ENCODE peak calls at places on chromosomes 4 and X, in five cellular contexts. One of them, this sample, is unnamed.

GRCh38 chr4:73341454-73341853 is 62.6 kb upstream of the ALB start:
- DNase-seq in AG04450: peak
- DNase-seq in cardiac fibroblast: peak
- DNase-seq in progenitor cell of endocrine pancreas: peak
- DNase-seq in MM.1S: peak
- DNase-seq in this sample: peak

GRCh38 chr4:118352843-118353373 is at the start of gene PRSS12:
- DNase-seq in AG04450: peak
- DNase-seq in cardiac fibroblast: peak
- DNase-seq in progenitor cell of endocrine pancreas: peak
- DNase-seq in MM.1S: peak
- DNase-seq in this sample: peak

GRCh38 chr4:134627386-134627785 is 425.8 kb upstream of the PABPC4L start:
- DNase-seq in AG04450: no peak
- DNase-seq in cardiac fibroblast: no peak
- DNase-seq in progenitor cell of endocrine pancreas: no peak
- DNase-seq in MM.1S: no peak
- DNase-seq in this sample: no peak

GRCh38 chr4:107243141-107243779 is 207.1 kb upstream of the DKK2 start:
- DNase-seq in AG04450: no peak
- DNase-seq in cardiac fibroblast: no peak
- DNase-seq in progenitor cell of endocrine pancreas: no peak
- DNase-seq in MM.1S: no peak
- DNase-seq in this sample: no peak

GRCh38 chrX:118530537-118530936 is 34.9 kb downstream of the DOCK11 start:
- DNase-seq in AG04450: no peak
- DNase-seq in cardiac fibroblast: peak
- DNase-seq in progenitor cell of endocrine pancreas: no peak
- DNase-seq in MM.1S: no peak
- DNase-seq in this sample: no peak

GRCh38 chrX:133005038-133005437 is 46.6 kb upstream of the HS6ST2 start:
- DNase-seq in AG04450: no peak
- DNase-seq in cardiac fibroblast: peak
- DNase-seq in progenitor cell of endocrine pancreas: peak
- DNase-seq in MM.1S: peak
- DNase-seq in this sample: peak

GRCh38 chr4:40710484-40711269 is 39.1 kb upstream of the NSUN7 start:
- DNase-seq in AG04450: no peak
- DNase-seq in cardiac fibroblast: peak
- DNase-seq in progenitor cell of endocrine pancreas: no peak
- DNase-seq in MM.1S: no peak
- DNase-seq in this sample: no peak

GRCh38 chrX:104193485-104193884 is 27.2 kb downstream of the FAM199X start:
- DNase-seq in AG04450: no peak
- DNase-seq in cardiac fibroblast: no peak
- DNase-seq in progenitor cell of endocrine pancreas: no peak
- DNase-seq in MM.1S: no peak
- DNase-seq in this sample: no peak

DNA sequence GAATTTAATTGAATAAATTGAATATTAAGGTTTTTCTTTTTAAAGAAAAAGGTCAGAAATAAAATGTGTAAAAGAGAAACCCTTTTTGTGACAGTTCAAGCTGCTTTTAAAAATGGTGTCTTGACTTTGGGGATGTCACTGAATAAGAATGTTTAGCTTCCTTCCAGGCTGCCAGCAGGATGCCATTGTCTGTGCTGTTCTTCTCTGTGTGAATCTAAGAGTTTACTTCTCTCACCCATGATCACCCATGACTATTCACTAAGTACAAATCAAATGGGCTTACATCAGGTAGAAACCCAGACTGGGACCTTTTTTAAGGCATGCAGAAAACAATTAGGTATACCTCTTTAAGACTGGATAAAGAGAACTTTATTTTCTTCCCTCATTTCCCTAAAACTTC is 115.3 kb downstream of the DACH2 start:
- DNase-seq in AG04450: no peak
- DNase-seq in cardiac fibroblast: no peak
- DNase-seq in progenitor cell of endocrine pancreas: no peak
- DNase-seq in MM.1S: no peak
- DNase-seq in this sample: no peak
- TF ChIP-seq CTCF in AG04450: no peak
- TF ChIP-seq CTCF in cardiac fibroblast: no peak
- TF ChIP-seq CTCF in progenitor cell of endocrine pancreas: no peak
- TF ChIP-seq CTCF in MM.1S: no peak
- TF ChIP-seq CTCF in this sample: no peak

GRCh38 chr4:47705326-47705981 is 132.4 kb downstream of the CORIN start:
- DNase-seq in AG04450: no peak
- DNase-seq in cardiac fibroblast: peak
- DNase-seq in progenitor cell of endocrine pancreas: no peak
- DNase-seq in MM.1S: peak
- DNase-seq in this sample: peak
- TF ChIP-seq CTCF in AG04450: peak
- TF ChIP-seq CTCF in cardiac fibroblast: peak
- TF ChIP-seq CTCF in progenitor cell of endocrine pancreas: peak
- TF ChIP-seq CTCF in MM.1S: peak
- TF ChIP-seq CTCF in this sample: no peak

GRCh38 chr4:82842593-82842992 is 44.0 kb upstream of the SCD5 start:
- DNase-seq in AG04450: no peak
- DNase-seq in cardiac fibroblast: peak
- DNase-seq in progenitor cell of endocrine pancreas: no peak
- DNase-seq in MM.1S: no peak
- DNase-seq in this sample: no peak
- TF ChIP-seq CTCF in AG04450: peak
- TF ChIP-seq CTCF in cardiac fibroblast: peak
- TF ChIP-seq CTCF in progenitor cell of endocrine pancreas: peak
- TF ChIP-seq CTCF in MM.1S: no peak
- TF ChIP-seq CTCF in this sample: no peak

DNA sequence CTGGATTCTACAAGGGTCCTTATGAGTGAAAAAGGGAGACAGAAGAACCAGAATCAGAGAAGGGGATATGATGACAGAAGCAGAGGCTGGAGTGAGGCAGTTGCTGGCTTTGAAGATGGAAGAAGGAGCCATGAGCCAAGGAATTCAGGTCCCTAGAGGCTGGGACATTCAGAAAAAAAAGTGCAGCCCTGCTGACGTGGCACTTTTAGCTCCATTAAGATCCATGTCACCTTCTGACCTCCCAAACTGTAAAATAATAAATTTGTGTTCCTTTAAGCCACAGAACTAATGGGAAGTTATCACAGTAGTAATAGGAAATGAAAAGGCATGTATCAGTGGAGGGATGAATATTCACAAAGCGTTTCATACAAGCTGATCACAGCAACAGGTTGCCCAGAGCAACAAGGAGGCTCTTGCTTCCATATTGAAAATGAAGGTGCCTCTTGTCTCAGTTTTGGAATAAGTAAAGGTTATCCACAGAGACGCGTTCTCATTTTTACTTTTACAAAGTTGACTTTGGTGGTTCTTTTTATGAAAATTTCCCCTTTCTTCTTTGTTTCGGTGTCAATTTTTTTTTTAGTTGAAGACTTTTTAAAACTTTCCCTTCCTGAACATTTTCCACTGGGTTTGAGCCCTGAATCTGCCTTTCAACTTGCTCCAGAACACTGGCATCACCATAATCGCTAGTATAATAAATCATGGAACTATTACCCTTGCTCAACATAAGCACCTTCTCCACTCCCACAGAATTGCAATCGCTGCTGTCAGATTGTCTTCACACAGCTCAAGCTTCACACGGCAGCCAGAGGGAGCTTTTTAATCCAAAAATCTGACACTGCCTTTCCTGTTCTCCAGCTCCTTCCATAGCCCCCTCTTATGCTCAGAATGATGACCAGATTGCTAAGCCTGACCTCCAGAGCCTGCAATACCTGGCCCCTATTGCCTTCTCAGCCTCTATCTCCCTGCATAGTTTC is 127.6 kb upstream of the RBPJ start:
- DNase-seq in AG04450: no peak
- DNase-seq in cardiac fibroblast: no peak
- DNase-seq in progenitor cell of endocrine pancreas: no peak
- DNase-seq in MM.1S: no peak
- DNase-seq in this sample: peak
- TF ChIP-seq CTCF in AG04450: no peak
- TF ChIP-seq CTCF in cardiac fibroblast: no peak
- TF ChIP-seq CTCF in progenitor cell of endocrine pancreas: no peak
- TF ChIP-seq CTCF in MM.1S: no peak
- TF ChIP-seq CTCF in this sample: no peak